ENCODE peak calls at places on chromosome 5, in six cellular contexts. Q is SK-N-SH; S is activated CD4-positive, CD25-positive, alpha-beta regulatory T cell treated with anti-CD3 and anti-CD28 coated beads, Interleukin-2, amount 50 U/mL, for 72 hours; F is endothelial cell; N is epithelial cell of esophagus; X is amniotic stem cell. K is an unnamed sample.

GRCh38 chr5:68565427-68565826 is 349.9 kb downstream of the PIK3R1 start:
- DNase-seq in N (no peak), F (no peak), Q (no peak), S (no peak), X (no peak), K (no peak)

GRCh38 chr5:142845954-142846398 is 75.8 kb downstream of the ARHGAP26 start:
- DNase-seq in F (no peak), N (peak), S (no peak), X (no peak), Q (no peak), K (no peak)

GRCh38 chr5:175867587-175868347 is 3.6 kb upstream of the CPLX2 start:
- DNase-seq in N (no peak), S (no peak), Q (peak), X (no peak), F (peak), K (no peak)

GRCh38 chr5:118553662-118554061 is 434.7 kb downstream of the DTWD2 start:
- DNase-seq in F (no peak), N (no peak), X (peak), S (no peak), Q (no peak), K (peak)

GRCh38 chr5:112245616-112246015 is 173.5 kb downstream of the EPB41L4A start:
- DNase-seq in S (no peak), N (no peak), X (no peak), F (no peak), Q (no peak), K (no peak)

GRCh38 chr5:6058055-6058715 is 320.2 kb downstream of the MED10 start:
- DNase-seq in X (no peak), F (no peak), N (no peak), S (no peak), Q (no peak), K (no peak)

GRCh38 chr5:52822437-52822836 is 34.7 kb downstream of the ITGA1 start:
- DNase-seq in F (no peak), X (no peak), Q (no peak), S (no peak), N (no peak), K (peak)

GRCh38 chr5:138438724-138439536 is at the start of gene REEP2:
- DNase-seq in X (no peak), Q (peak), F (peak), N (peak), S (peak), K (peak)

GRCh38 chr5:56598941-56599340 is 216.4 kb upstream of the MAP3K1 start:
- DNase-seq in F (no peak), S (no peak), X (no peak), Q (no peak), N (no peak), K (no peak)

GRCh38 chr5:176388341-176389113 is at the start of the genes HIGD2A and NOP16:
- DNase-seq in X (peak), Q (peak), N (peak), F (peak), S (peak), K (peak)

GRCh38 chr5:179110528-179110927 is 50.4 kb downstream of the ZNF354C start:
- DNase-seq in Q (no peak), F (no peak), X (no peak), S (no peak), N (no peak), K (no peak)

GRCh38 chr5:179141867-179142266 is 81.7 kb downstream of the ZNF354C start:
- DNase-seq in S (no peak), Q (peak), N (no peak), X (no peak), F (no peak), K (no peak)

GRCh38 chr5:180121799-180122198 is 50.2 kb upstream of the RNF130 start:
- DNase-seq in X (no peak), Q (no peak), N (no peak), F (no peak), S (no peak), K (peak)

GRCh38 chr5:154284433-154284832 is 93.9 kb downstream of the GALNT10 start:
- DNase-seq in N (no peak), F (no peak), Q (no peak), X (no peak), S (no peak), K (no peak)

GRCh38 chr5:16617272-16617973 is 626 bp upstream of the RETREG1 start:
- DNase-seq in S (peak), X (no peak), F (no peak), N (no peak), Q (peak), K (peak)

GRCh38 chr5:107874810-107875209 is 204.1 kb upstream of the EFNA5 start:
- DNase-seq in Q (no peak), S (no peak), X (no peak), F (no peak), N (peak), K (no peak)

GRCh38 chr5:112908854-112909253 is 13.2 kb downstream of the REEP5 start:
- DNase-seq in Q (no peak), X (no peak), S (no peak), N (no peak), F (no peak), K (no peak)

GRCh38 chr5:68290260-68290674 is 74.7 kb downstream of the PIK3R1 start:
- DNase-seq in Q (peak), S (no peak), N (peak), F (no peak), X (no peak), K (no peak)

GRCh38 chr5:36496471-36496870 is 109.9 kb upstream of the SLC1A3 start:
- DNase-seq in F (no peak), X (no peak), Q (no peak), N (no peak), S (no peak), K (no peak)

GRCh38 chr5:36722913-36723312 is 116.5 kb downstream of the SLC1A3 start:
- DNase-seq in Q (no peak), N (no peak), S (no peak), X (no peak), F (no peak), K (no peak)

GRCh38 chr5:72951850-72952468 is 3.9 kb upstream of the FCHO2 start:
- DNase-seq in F (no peak), X (peak), S (no peak), N (peak), Q (no peak), K (no peak)

K was measured in left ventricle myocardium superior.